ENCODE peak calls at places on chromosome X, in nine cellular contexts. O, W, L, N, P, V, Y, G and X are unnamed samples.

GRCh38 chrX:110746014-110746413 is 49.6 kb downstream of the CHRDL1 start:
- DNase-seq in Y (no peak), W (no peak), G (no peak), L (no peak), O (no peak), V (no peak), P (no peak), N (no peak), X (no peak)

GRCh38 chrX:24079405-24079804 is 24.6 kb downstream of the EIF2S3 start:
- DNase-seq in N (no peak), G (no peak), V (no peak), O (no peak), L (no peak), W (no peak), Y (no peak), P (no peak), X (no peak)

GRCh38 chrX:72304877-72305276 is 837 bp downstream of the CITED1 start:
- DNase-seq in Y (no peak), L (no peak), G (no peak), N (no peak), P (no peak), V (no peak), O (no peak), W (no peak), X (no peak)

GRCh38 chrX:43706786-43707185 is 50.7 kb downstream of the MAOA start:
- DNase-seq in W (no peak), G (no peak), O (no peak), P (no peak), L (no peak), N (no peak), V (no peak), Y (no peak), X (no peak)

GRCh38 chrX:48683411-48683982 is at the start of gene WAS:
- DNase-seq in P (no peak), L (no peak), W (no peak), V (no peak), N (no peak), O (no peak), Y (no peak), G (peak), X (peak)

GRCh38 chrX:22164770-22165388 is 107.8 kb upstream of the CBLL2 start:
- DNase-seq in G (no peak), O (no peak), W (no peak), V (no peak), L (no peak), P (no peak), N (no peak), Y (no peak), X (no peak)

GRCh38 chrX:77528034-77528433 is 80.8 kb downstream of the FGF16 start:
- DNase-seq in G (no peak), L (no peak), V (no peak), W (no peak), Y (no peak), N (no peak), O (no peak), P (no peak), X (no peak)

GRCh38 chrX:43467608-43468234 is 188.4 kb upstream of the MAOA start:
- DNase-seq in V (no peak), Y (no peak), L (no peak), O (no peak), N (no peak), P (no peak), G (no peak), W (no peak), X (peak)

GRCh38 chrX:130539721-130540321 is 138.0 kb downstream of the RBMX2 start:
- DNase-seq in L (peak), P (no peak), O (peak), G (peak), Y (peak), V (peak), W (no peak), N (peak), X (no peak)

DNA sequence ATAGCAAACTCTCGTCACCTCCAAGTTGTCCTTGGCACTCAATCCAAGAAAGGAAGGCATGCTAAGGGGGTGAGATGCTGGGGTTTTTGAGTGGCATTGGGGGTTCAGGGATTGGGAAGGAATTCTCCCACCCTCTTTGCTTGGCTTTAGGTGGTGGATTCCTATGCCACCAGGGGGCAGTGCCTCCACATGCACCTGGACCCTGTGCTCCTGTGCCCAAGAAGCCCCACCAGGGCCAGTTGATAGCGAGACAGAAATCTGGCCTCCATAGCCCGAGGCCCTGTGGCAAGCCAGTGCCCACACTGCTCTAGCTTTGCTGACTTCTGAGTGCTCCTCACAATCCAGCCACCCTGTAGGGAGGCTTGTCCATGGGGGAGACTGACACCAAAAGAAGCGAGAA is 2.0 kb upstream of the FATE1 start:
- DNase-seq in O (peak), W (no peak), G (no peak), N (no peak), L (no peak), Y (no peak), V (peak), P (no peak), X (no peak)
- TF ChIP-seq CTCF in O (peak), W (no peak), G (peak), N (no peak), L (peak), Y (no peak), V (peak), P (no peak), X (peak)

GRCh38 chrX:53056292-53056691 is 7.7 kb downstream of the GPR173 start:
- DNase-seq in P (no peak), O (no peak), G (no peak), N (no peak), W (no peak), V (no peak), Y (no peak), L (no peak), X (no peak)
- TF ChIP-seq CTCF in P (no peak), O (no peak), G (no peak), N (no peak), W (no peak), V (no peak), Y (no peak), L (no peak), X (no peak)

GRCh38 chrX:75623535-75623934 is 100.7 kb upstream of the ZDHHC15 start:
- DNase-seq in W (no peak), V (no peak), G (no peak), O (no peak), L (no peak), N (no peak), Y (no peak), P (no peak), X (no peak)
- TF ChIP-seq CTCF in W (no peak), V (peak), G (no peak), O (no peak), L (no peak), N (no peak), Y (peak), P (no peak), X (peak)

DNA sequence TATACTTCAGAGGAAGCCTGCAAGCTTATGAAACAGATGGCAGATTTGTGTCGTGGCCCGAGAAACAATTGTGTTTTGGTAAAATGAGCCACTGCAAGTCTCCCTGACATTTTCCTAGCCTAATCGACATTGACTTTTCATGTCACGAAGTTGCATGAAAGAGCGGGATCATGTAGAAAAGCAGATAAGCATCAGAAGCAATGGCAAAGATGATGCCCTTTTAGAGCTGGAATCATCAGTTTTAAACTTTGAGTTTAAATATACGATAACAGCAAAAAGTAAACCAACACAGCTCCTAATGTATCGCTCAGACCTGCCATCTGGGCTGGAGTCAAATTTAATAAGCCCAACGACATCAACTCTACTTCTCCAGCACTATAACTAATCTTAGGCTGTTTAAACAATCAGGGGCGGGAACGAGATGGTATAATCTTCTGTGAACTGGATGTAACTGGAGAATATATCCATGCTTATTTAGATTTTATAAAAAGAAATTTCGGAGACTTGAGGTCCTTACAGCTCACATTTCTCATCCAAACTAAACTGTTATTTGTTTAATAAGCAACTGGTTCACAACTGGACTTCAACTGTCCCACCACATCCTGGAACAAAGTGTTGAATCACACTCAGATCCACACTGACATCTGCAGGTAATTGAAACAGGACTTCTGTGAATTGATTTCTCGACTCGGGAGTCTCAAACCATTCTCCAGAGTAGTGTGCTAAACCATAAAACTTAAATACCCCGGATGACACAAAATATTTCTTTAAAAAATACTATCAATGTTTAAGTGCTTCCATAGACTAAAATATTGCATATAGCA is 95.1 kb upstream of the PLAC1 start:
- DNase-seq in P (no peak), W (no peak), L (no peak), Y (no peak), N (no peak), O (no peak), V (no peak), G (no peak), X (no peak)
- TF ChIP-seq CTCF in P (no peak), W (no peak), L (peak), Y (peak), N (no peak), O (no peak), V (no peak), G (no peak), X (peak)